ENCODE peak calls at places on chromosomes 5 and 9, in nine cellular contexts. One of them, this sample, is unnamed. For H3K4me1 and H3K9me3, the result is how much of the 10 kb centered on the place peaks cover.

GRCh38 chr9:1052119-1052907 is 2.2 kb downstream of the DMRT2 start:
- DNase-seq in OCI-LY7: peak
- DNase-seq in right atrium auricular region: no peak
- DNase-seq in CD8-positive, alpha-beta memory T cell: no peak
- DNase-seq in transverse colon: no peak
- DNase-seq in prostate gland: no peak
- DNase-seq in adrenal gland: no peak
- DNase-seq in tibial nerve: no peak
- DNase-seq in lung: no peak
- DNase-seq in this sample: no peak

GRCh38 chr5:126182901-126183695 is 240.1 kb upstream of the GRAMD2B start:
- DNase-seq in OCI-LY7: no peak
- DNase-seq in right atrium auricular region: no peak
- DNase-seq in CD8-positive, alpha-beta memory T cell: no peak
- DNase-seq in transverse colon: no peak
- DNase-seq in prostate gland: peak
- DNase-seq in adrenal gland: no peak
- DNase-seq in tibial nerve: no peak
- DNase-seq in lung: no peak
- DNase-seq in this sample: no peak

GRCh38 chr9:4137234-4137633 is 162.6 kb downstream of the GLIS3 start:
- DNase-seq in OCI-LY7: no peak
- DNase-seq in right atrium auricular region: no peak
- DNase-seq in CD8-positive, alpha-beta memory T cell: no peak
- DNase-seq in transverse colon: no peak
- DNase-seq in prostate gland: no peak
- DNase-seq in adrenal gland: no peak
- DNase-seq in tibial nerve: no peak
- DNase-seq in lung: no peak
- DNase-seq in this sample: peak

GRCh38 chr5:113601423-113601822 is 87.9 kb downstream of the YTHDC2 start:
- DNase-seq in OCI-LY7: no peak
- DNase-seq in right atrium auricular region: no peak
- DNase-seq in CD8-positive, alpha-beta memory T cell: no peak
- DNase-seq in transverse colon: no peak
- DNase-seq in prostate gland: no peak
- DNase-seq in adrenal gland: no peak
- DNase-seq in tibial nerve: no peak
- DNase-seq in lung: no peak
- DNase-seq in this sample: no peak

GRCh38 chr5:103021310-103021709 is 98.6 kb downstream of the GIN1 start:
- DNase-seq in OCI-LY7: no peak
- DNase-seq in right atrium auricular region: no peak
- DNase-seq in CD8-positive, alpha-beta memory T cell: no peak
- DNase-seq in transverse colon: no peak
- DNase-seq in prostate gland: no peak
- DNase-seq in adrenal gland: no peak
- DNase-seq in tibial nerve: no peak
- DNase-seq in lung: no peak
- DNase-seq in this sample: no peak

GRCh38 chr5:61667523-61668229 is 335.6 kb downstream of the ZSWIM6 start:
- DNase-seq in OCI-LY7: no peak
- DNase-seq in right atrium auricular region: no peak
- DNase-seq in CD8-positive, alpha-beta memory T cell: no peak
- DNase-seq in transverse colon: no peak
- DNase-seq in prostate gland: no peak
- DNase-seq in adrenal gland: no peak
- DNase-seq in tibial nerve: no peak
- DNase-seq in lung: no peak
- DNase-seq in this sample: no peak

GRCh38 chr5:8961219-8961618 is 584.7 kb downstream of the SEMA5A start:
- DNase-seq in OCI-LY7: no peak
- DNase-seq in right atrium auricular region: no peak
- DNase-seq in CD8-positive, alpha-beta memory T cell: no peak
- DNase-seq in transverse colon: no peak
- DNase-seq in prostate gland: no peak
- DNase-seq in adrenal gland: no peak
- DNase-seq in tibial nerve: no peak
- DNase-seq in lung: no peak
- DNase-seq in this sample: no peak

GRCh38 chr5:94154672-94155071 is 413.3 kb upstream of the POU5F2 start:
- DNase-seq in OCI-LY7: no peak
- DNase-seq in right atrium auricular region: no peak
- DNase-seq in CD8-positive, alpha-beta memory T cell: no peak
- DNase-seq in transverse colon: no peak
- DNase-seq in prostate gland: no peak
- DNase-seq in adrenal gland: no peak
- DNase-seq in tibial nerve: no peak
- DNase-seq in lung: no peak
- DNase-seq in this sample: no peak

GRCh38 chr5:134139377-134139851 is 24.9 kb downstream of the TCF7 start:
- DNase-seq in OCI-LY7: no peak
- DNase-seq in right atrium auricular region: peak
- DNase-seq in CD8-positive, alpha-beta memory T cell: no peak
- DNase-seq in transverse colon: no peak
- DNase-seq in prostate gland: no peak
- DNase-seq in adrenal gland: peak
- DNase-seq in tibial nerve: no peak
- DNase-seq in lung: no peak
- DNase-seq in this sample: no peak

GRCh38 chr5:143314664-143315063 is 88.8 kb downstream of the NR3C1 start:
- DNase-seq in OCI-LY7: no peak
- DNase-seq in right atrium auricular region: no peak
- DNase-seq in CD8-positive, alpha-beta memory T cell: no peak
- DNase-seq in transverse colon: no peak
- DNase-seq in prostate gland: no peak
- DNase-seq in adrenal gland: no peak
- DNase-seq in tibial nerve: no peak
- DNase-seq in lung: no peak
- DNase-seq in this sample: peak

GRCh38 chr5:38465702-38466443 is 90.6 kb downstream of the LIFR start:
- DNase-seq in OCI-LY7: no peak
- DNase-seq in right atrium auricular region: no peak
- DNase-seq in CD8-positive, alpha-beta memory T cell: no peak
- DNase-seq in transverse colon: no peak
- DNase-seq in prostate gland: no peak
- DNase-seq in adrenal gland: no peak
- DNase-seq in tibial nerve: no peak
- DNase-seq in lung: no peak
- DNase-seq in this sample: no peak

GRCh38 chr5:38465045-38465444 is 91.4 kb downstream of the LIFR start:
- DNase-seq in OCI-LY7: no peak
- DNase-seq in right atrium auricular region: no peak
- DNase-seq in CD8-positive, alpha-beta memory T cell: no peak
- DNase-seq in transverse colon: no peak
- DNase-seq in prostate gland: no peak
- DNase-seq in adrenal gland: no peak
- DNase-seq in tibial nerve: no peak
- DNase-seq in lung: no peak
- DNase-seq in this sample: no peak

GRCh38 chr5:38463634-38464521 is 92.6 kb downstream of the LIFR start:
- DNase-seq in OCI-LY7: no peak
- DNase-seq in right atrium auricular region: no peak
- DNase-seq in CD8-positive, alpha-beta memory T cell: no peak
- DNase-seq in transverse colon: no peak
- DNase-seq in prostate gland: no peak
- DNase-seq in adrenal gland: peak
- DNase-seq in tibial nerve: no peak
- DNase-seq in lung: no peak
- DNase-seq in this sample: peak

GRCh38 chr5:38466444-38467189 is 89.8 kb downstream of the LIFR start:
- DNase-seq in OCI-LY7: no peak
- DNase-seq in right atrium auricular region: peak
- DNase-seq in CD8-positive, alpha-beta memory T cell: no peak
- DNase-seq in transverse colon: peak
- DNase-seq in prostate gland: no peak
- DNase-seq in adrenal gland: peak
- DNase-seq in tibial nerve: peak
- DNase-seq in lung: peak
- DNase-seq in this sample: no peak

GRCh38 chr5:38462972-38463633 is 93.3 kb downstream of the LIFR start:
- DNase-seq in OCI-LY7: no peak
- DNase-seq in right atrium auricular region: no peak
- DNase-seq in CD8-positive, alpha-beta memory T cell: no peak
- DNase-seq in transverse colon: no peak
- DNase-seq in prostate gland: no peak
- DNase-seq in adrenal gland: no peak
- DNase-seq in tibial nerve: no peak
- DNase-seq in lung: no peak
- DNase-seq in this sample: no peak
- H3K27ac ChIP-seq in OCI-LY7: no peak
- H3K27ac ChIP-seq in right atrium auricular region: peak
- H3K27ac ChIP-seq in CD8-positive, alpha-beta memory T cell: no peak
- H3K27ac ChIP-seq in transverse colon: peak
- H3K27ac ChIP-seq in prostate gland: no peak
- H3K27ac ChIP-seq in adrenal gland: no peak
- H3K27ac ChIP-seq in tibial nerve: peak
- H3K27ac ChIP-seq in lung: no peak
- H3K27ac ChIP-seq in this sample: peak

GRCh38 chr5:80959768-80960442 is at the start of gene RASGRF2:
- DNase-seq in OCI-LY7: no peak
- DNase-seq in right atrium auricular region: no peak
- DNase-seq in CD8-positive, alpha-beta memory T cell: peak
- DNase-seq in transverse colon: peak
- DNase-seq in prostate gland: no peak
- DNase-seq in adrenal gland: no peak
- DNase-seq in tibial nerve: no peak
- DNase-seq in lung: peak
- DNase-seq in this sample: peak

GRCh38 chr5:80957031-80957761 is 3.0 kb upstream of the RASGRF2 start:
- DNase-seq in OCI-LY7: no peak
- DNase-seq in right atrium auricular region: no peak
- DNase-seq in CD8-positive, alpha-beta memory T cell: no peak
- DNase-seq in transverse colon: no peak
- DNase-seq in prostate gland: no peak
- DNase-seq in adrenal gland: no peak
- DNase-seq in tibial nerve: no peak
- DNase-seq in lung: no peak
- DNase-seq in this sample: peak

GRCh38 chr5:80960531-80961375 is 590 bp downstream of the RASGRF2 start:
- DNase-seq in OCI-LY7: no peak
- DNase-seq in right atrium auricular region: no peak
- DNase-seq in CD8-positive, alpha-beta memory T cell: peak
- DNase-seq in transverse colon: peak
- DNase-seq in prostate gland: no peak
- DNase-seq in adrenal gland: no peak
- DNase-seq in tibial nerve: peak
- DNase-seq in lung: peak
- DNase-seq in this sample: peak

GRCh38 chr5:80959138-80959537 is 1.0 kb upstream of the RASGRF2 start:
- DNase-seq in OCI-LY7: no peak
- DNase-seq in right atrium auricular region: no peak
- DNase-seq in CD8-positive, alpha-beta memory T cell: no peak
- DNase-seq in transverse colon: no peak
- DNase-seq in prostate gland: no peak
- DNase-seq in adrenal gland: no peak
- DNase-seq in tibial nerve: no peak
- DNase-seq in lung: no peak
- DNase-seq in this sample: no peak

DNA sequence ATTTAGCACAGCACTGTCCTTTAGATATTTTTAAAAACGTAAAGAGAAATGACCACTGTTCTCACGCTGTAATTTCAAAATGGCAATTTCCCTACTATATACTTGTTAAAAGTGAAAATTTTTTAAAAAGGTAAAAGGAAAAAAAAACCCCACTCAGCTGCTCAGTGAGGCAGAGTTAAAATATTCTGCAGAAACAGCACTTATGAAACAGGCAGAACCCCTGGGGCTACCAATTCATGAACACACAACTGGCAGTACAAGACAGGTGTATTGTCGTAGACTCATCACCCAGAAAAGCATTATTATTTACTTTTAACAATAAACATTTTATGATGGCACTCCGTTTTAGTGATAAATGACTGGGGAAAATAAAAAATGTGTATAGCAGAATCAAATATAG is 1.6 kb upstream of the RASGRF2 start:
- DNase-seq in OCI-LY7: no peak
- DNase-seq in right atrium auricular region: no peak
- DNase-seq in CD8-positive, alpha-beta memory T cell: no peak
- DNase-seq in transverse colon: no peak
- DNase-seq in prostate gland: no peak
- DNase-seq in adrenal gland: no peak
- DNase-seq in tibial nerve: no peak
- DNase-seq in lung: no peak
- DNase-seq in this sample: no peak
- H3K4me1 ChIP-seq in OCI-LY7: under half
- H3K4me1 ChIP-seq in right atrium auricular region: under half
- H3K4me1 ChIP-seq in CD8-positive, alpha-beta memory T cell: under half
- H3K4me1 ChIP-seq in transverse colon: under half
- H3K4me1 ChIP-seq in prostate gland: under half
- H3K4me1 ChIP-seq in adrenal gland: under half
- H3K4me1 ChIP-seq in tibial nerve: under half
- H3K4me1 ChIP-seq in lung: under half
- H3K4me1 ChIP-seq in this sample: half or more

GRCh38 chr5:52693836-52694235 is 93.9 kb upstream of the ITGA1 start:
- DNase-seq in OCI-LY7: no peak
- DNase-seq in right atrium auricular region: no peak
- DNase-seq in CD8-positive, alpha-beta memory T cell: no peak
- DNase-seq in transverse colon: no peak
- DNase-seq in prostate gland: no peak
- DNase-seq in adrenal gland: no peak
- DNase-seq in tibial nerve: no peak
- DNase-seq in lung: no peak
- DNase-seq in this sample: no peak
- H3K9me3 ChIP-seq in OCI-LY7: under half
- H3K9me3 ChIP-seq in right atrium auricular region: under half
- H3K9me3 ChIP-seq in CD8-positive, alpha-beta memory T cell: under half
- H3K9me3 ChIP-seq in transverse colon: under half
- H3K9me3 ChIP-seq in prostate gland: under half
- H3K9me3 ChIP-seq in adrenal gland: under half
- H3K9me3 ChIP-seq in tibial nerve: under half
- H3K9me3 ChIP-seq in lung: under half
- H3K9me3 ChIP-seq in this sample: under half

GRCh38 chr5:138969323-138970013 is 94.3 kb upstream of the LRRTM2 start:
- DNase-seq in OCI-LY7: no peak
- DNase-seq in right atrium auricular region: no peak
- DNase-seq in CD8-positive, alpha-beta memory T cell: no peak
- DNase-seq in transverse colon: no peak
- DNase-seq in prostate gland: no peak
- DNase-seq in adrenal gland: no peak
- DNase-seq in tibial nerve: no peak
- DNase-seq in lung: no peak
- DNase-seq in this sample: no peak

GRCh38 chr5:138974227-138975063 is 99.3 kb upstream of the LRRTM2 start:
- DNase-seq in OCI-LY7: no peak
- DNase-seq in right atrium auricular region: peak
- DNase-seq in CD8-positive, alpha-beta memory T cell: no peak
- DNase-seq in transverse colon: no peak
- DNase-seq in prostate gland: no peak
- DNase-seq in adrenal gland: peak
- DNase-seq in tibial nerve: peak
- DNase-seq in lung: peak
- DNase-seq in this sample: no peak

GRCh38 chr5:138972836-138973235 is 97.7 kb upstream of the LRRTM2 start:
- DNase-seq in OCI-LY7: no peak
- DNase-seq in right atrium auricular region: no peak
- DNase-seq in CD8-positive, alpha-beta memory T cell: no peak
- DNase-seq in transverse colon: no peak
- DNase-seq in prostate gland: no peak
- DNase-seq in adrenal gland: no peak
- DNase-seq in tibial nerve: no peak
- DNase-seq in lung: no peak
- DNase-seq in this sample: no peak

GRCh38 chr5:138975098-138975847 is 100.1 kb upstream of the LRRTM2 start:
- DNase-seq in OCI-LY7: no peak
- DNase-seq in right atrium auricular region: peak
- DNase-seq in CD8-positive, alpha-beta memory T cell: no peak
- DNase-seq in transverse colon: peak
- DNase-seq in prostate gland: no peak
- DNase-seq in adrenal gland: peak
- DNase-seq in tibial nerve: peak
- DNase-seq in lung: peak
- DNase-seq in this sample: peak

GRCh38 chr5:138972230-138972629 is 97.1 kb upstream of the LRRTM2 start:
- DNase-seq in OCI-LY7: no peak
- DNase-seq in right atrium auricular region: no peak
- DNase-seq in CD8-positive, alpha-beta memory T cell: no peak
- DNase-seq in transverse colon: no peak
- DNase-seq in prostate gland: no peak
- DNase-seq in adrenal gland: no peak
- DNase-seq in tibial nerve: no peak
- DNase-seq in lung: no peak
- DNase-seq in this sample: no peak
- H3K27ac ChIP-seq in OCI-LY7: no peak
- H3K27ac ChIP-seq in right atrium auricular region: peak
- H3K27ac ChIP-seq in CD8-positive, alpha-beta memory T cell: no peak
- H3K27ac ChIP-seq in transverse colon: no peak
- H3K27ac ChIP-seq in prostate gland: no peak
- H3K27ac ChIP-seq in adrenal gland: no peak
- H3K27ac ChIP-seq in tibial nerve: no peak
- H3K27ac ChIP-seq in lung: no peak
- H3K27ac ChIP-seq in this sample: no peak